ENCODE peak calls at places on chromosomes 3 and 15, in five cellular contexts. A is hepatocyte; S is LHCN-M2; V is stimulated activated naive CD4-positive, alpha-beta T cell; G is ovary. J is an unnamed sample.

GRCh38 chr3:55877703-55878102 is 390.6 kb upstream of the WNT5A start:
- DNase-seq in A (no peak), V (no peak), S (no peak), G (no peak), J (no peak)

GRCh38 chr3:193731656-193732055 is 138.6 kb downstream of the OPA1 start:
- DNase-seq in V (no peak), S (no peak), G (no peak), A (no peak), J (no peak)

GRCh38 chr15:92059036-92059970 is 205.8 kb downstream of the SLCO3A1 start:
- DNase-seq in V (no peak), G (no peak), A (no peak), S (no peak), J (no peak)

GRCh38 chr15:56869573-56869972 is 48.9 kb upstream of the TCF12 start:
- DNase-seq in A (peak; percentile 15), V (no peak), S (peak; percentile 40), G (no peak), J (no peak)

GRCh38 chr3:197508511-197508910 is 47.3 kb downstream of the BDH1 start:
- DNase-seq in V (no peak), A (no peak), S (no peak), G (no peak), J (no peak)

GRCh38 chr3:191762323-191762960 is 301.5 kb downstream of the PYDC2 start:
- DNase-seq in S (peak; percentile 85), A (peak; percentile 58), G (no peak), V (no peak), J (no peak)

GRCh38 chr3:159005148-159005547 is 203.3 kb downstream of the MFSD1 start:
- DNase-seq in V (no peak), G (no peak), A (no peak), S (no peak), J (no peak)

GRCh38 chr3:149145926-149146325 is 16.5 kb downstream of the HPS3 start:
- DNase-seq in G (no peak), S (no peak), A (no peak), V (no peak), J (peak; percentile 4)

GRCh38 chr3:177410734-177411133 is 213.5 kb upstream of the TBL1XR1 start:
- DNase-seq in S (no peak), V (peak; percentile 10), G (no peak), A (no peak), J (no peak)

GRCh38 chr3:32105291-32106131 is 909 bp upstream of the GPD1L start:
- DNase-seq in V (no peak), S (no peak), G (no peak), A (no peak), J (no peak)

GRCh38 chr15:84572231-84572630 is 28.6 kb upstream of the ZSCAN2 start:
- DNase-seq in G (no peak), A (no peak), V (no peak), S (no peak), J (no peak)

GRCh38 chr3:38595393-38595792 is 54.1 kb downstream of the SCN5A start:
- DNase-seq in G (no peak), V (no peak), A (no peak), S (no peak), J (no peak)

GRCh38 chr3:3998140-3998977 is 199.1 kb downstream of the LRRN1 start:
- DNase-seq in V (peak; percentile 3), A (peak; percentile 62), G (no peak), S (peak; percentile 0), J (no peak)

GRCh38 chr3:160949460-160949859 is 155.7 kb downstream of the B3GALNT1 start:
- DNase-seq in V (peak; percentile 7), S (no peak), G (no peak), A (no peak), J (peak; percentile 60)

GRCh38 chr15:77620960-77621647 is 11.6 kb downstream of the LINGO1 start:
- DNase-seq in A (no peak), G (no peak), S (no peak), V (no peak), J (no peak)

GRCh38 chr3:46479696-46480095 is 15.0 kb upstream of the LTF start:
- DNase-seq in S (no peak), A (no peak), G (no peak), V (no peak), J (no peak)

GRCh38 chr3:15295506-15295905 is 36.9 kb downstream of the SH3BP5 start:
- DNase-seq in A (no peak), V (no peak), S (no peak), G (no peak), J (no peak)

GRCh38 chr15:42184313-42184712 is 23.8 kb downstream of the VPS39 start:
- DNase-seq in S (peak; percentile 23), A (no peak), G (no peak), V (no peak), J (no peak)

GRCh38 chr3:186983372-186984058 is 53.2 kb downstream of the ST6GAL1 start:
- DNase-seq in A (peak; percentile 21), G (no peak), S (no peak), V (no peak), J (no peak)

GRCh38 chr15:77542491-77543001 is 90.2 kb downstream of the LINGO1 start:
- DNase-seq in G (no peak), V (no peak), A (no peak), S (peak; percentile 30), J (no peak)

GRCh38 chr3:183878071-183878470 is 6.6 kb downstream of the PARL start:
- DNase-seq in A (no peak), G (no peak), S (no peak), V (no peak), J (no peak)

GRCh38 chr3:127775398-127776109 is 46.8 kb downstream of the MGLL start:
- DNase-seq in S (peak; percentile 99), G (peak; percentile 30), V (no peak), A (no peak), J (no peak)

GRCh38 chr15:62503451-62503850 is 338.4 kb upstream of the C2CD4B start:
- DNase-seq in V (no peak), G (peak; percentile 43), S (peak; percentile 29), A (peak; percentile 42), J (no peak)

GRCh38 chr3:185930393-185931107 is 7.3 kb downstream of the TRA2B start:
- DNase-seq in G (no peak), A (no peak), S (peak; percentile 70), V (no peak), J (no peak)

GRCh38 chr3:62622553-62623174 is 249.3 kb upstream of the FEZF2 start:
- DNase-seq in S (peak; percentile 68), A (peak; percentile 62), G (no peak), V (no peak), J (no peak)

GRCh38 chr3:108381531-108381930 is 85.2 kb downstream of the HHLA2 start:
- DNase-seq in A (no peak), S (no peak), V (no peak), G (no peak), J (no peak)

GRCh38 chr15:26806161-26806560 is 33.3 kb upstream of the GABRB3 start:
- DNase-seq in G (no peak), S (no peak), V (no peak), A (peak; percentile 8), J (no peak)

GRCh38 chr3:124363451-124363850 is 366.8 kb upstream of the UMPS start:
- DNase-seq in A (peak; percentile 60), S (peak; percentile 25), G (no peak), V (no peak), J (no peak)

J was measured in naive thymus-derived CD8-positive, alpha-beta T cell.